ENCODE peak calls at places on chromosomes 16 and 17, in nine cellular contexts. One of them, this sample, is unnamed.

GRCh38 chr17:7846765-7847661 is 7.9 kb upstream of the TMEM88 start:
- DNase-seq in adipocyte: no peak
- DNase-seq in thoracic aorta: no peak
- DNase-seq in sigmoid colon: peak; percentile 69
- DNase-seq in H7: peak; percentile 48
- DNase-seq in tibial nerve: no peak
- DNase-seq in heart left ventricle: peak; percentile 56
- DNase-seq in upper lobe of right lung: peak; percentile 68
- DNase-seq in H1: no peak
- DNase-seq in this sample: no peak

GRCh38 chr17:76744747-76745146 is 6.8 kb downstream of the MFSD11 start:
- DNase-seq in adipocyte: no peak
- DNase-seq in thoracic aorta: no peak
- DNase-seq in sigmoid colon: no peak
- DNase-seq in H7: no peak
- DNase-seq in tibial nerve: no peak
- DNase-seq in heart left ventricle: no peak
- DNase-seq in upper lobe of right lung: no peak
- DNase-seq in H1: no peak
- DNase-seq in this sample: no peak

GRCh38 chr17:2057130-2057713 is 2.3 kb downstream of the HIC1 start:
- DNase-seq in adipocyte: no peak
- DNase-seq in thoracic aorta: no peak
- DNase-seq in sigmoid colon: no peak
- DNase-seq in H7: no peak
- DNase-seq in tibial nerve: no peak
- DNase-seq in heart left ventricle: peak; percentile 68
- DNase-seq in upper lobe of right lung: no peak
- DNase-seq in H1: no peak
- DNase-seq in this sample: no peak

GRCh38 chr16:50271148-50272041 is 5.0 kb downstream of the ADCY7 start:
- DNase-seq in adipocyte: no peak
- DNase-seq in thoracic aorta: no peak
- DNase-seq in sigmoid colon: peak; percentile 58
- DNase-seq in H7: peak; percentile 49
- DNase-seq in tibial nerve: no peak
- DNase-seq in heart left ventricle: peak; percentile 49
- DNase-seq in upper lobe of right lung: no peak
- DNase-seq in H1: no peak
- DNase-seq in this sample: peak; percentile 76

GRCh38 chr16:23512168-23512695 is 1.9 kb upstream of the GGA2 start:
- DNase-seq in adipocyte: no peak
- DNase-seq in thoracic aorta: no peak
- DNase-seq in sigmoid colon: no peak
- DNase-seq in H7: no peak
- DNase-seq in tibial nerve: no peak
- DNase-seq in heart left ventricle: no peak
- DNase-seq in upper lobe of right lung: no peak
- DNase-seq in H1: no peak
- DNase-seq in this sample: no peak

GRCh38 chr16:68645494-68646388 is 631 bp downstream of the CDH3 start:
- DNase-seq in adipocyte: no peak
- DNase-seq in thoracic aorta: no peak
- DNase-seq in sigmoid colon: no peak
- DNase-seq in H7: peak; percentile 89
- DNase-seq in tibial nerve: no peak
- DNase-seq in heart left ventricle: no peak
- DNase-seq in upper lobe of right lung: peak; percentile 67
- DNase-seq in H1: no peak
- DNase-seq in this sample: no peak

GRCh38 chr17:77692571-77693161 is 265.8 kb upstream of the TNRC6C start:
- DNase-seq in adipocyte: no peak
- DNase-seq in thoracic aorta: no peak
- DNase-seq in sigmoid colon: no peak
- DNase-seq in H7: no peak
- DNase-seq in tibial nerve: no peak
- DNase-seq in heart left ventricle: no peak
- DNase-seq in upper lobe of right lung: peak; percentile 42
- DNase-seq in H1: no peak
- DNase-seq in this sample: no peak

GRCh38 chr17:27553019-27553511 is 77.9 kb upstream of the LGALS9 start:
- DNase-seq in adipocyte: no peak
- DNase-seq in thoracic aorta: no peak
- DNase-seq in sigmoid colon: no peak
- DNase-seq in H7: no peak
- DNase-seq in tibial nerve: peak; percentile 24
- DNase-seq in heart left ventricle: no peak
- DNase-seq in upper lobe of right lung: peak; percentile 69
- DNase-seq in H1: no peak
- DNase-seq in this sample: no peak

GRCh38 chr17:74935585-74936469 is at the start of gene OTOP3:
- DNase-seq in adipocyte: peak; percentile 4
- DNase-seq in thoracic aorta: no peak
- DNase-seq in sigmoid colon: no peak
- DNase-seq in H7: peak; percentile 90
- DNase-seq in tibial nerve: no peak
- DNase-seq in heart left ventricle: peak; percentile 40
- DNase-seq in upper lobe of right lung: no peak
- DNase-seq in H1: no peak
- DNase-seq in this sample: no peak

GRCh38 chr16:78289368-78289767 is 189.9 kb downstream of the WWOX start:
- DNase-seq in adipocyte: no peak
- DNase-seq in thoracic aorta: no peak
- DNase-seq in sigmoid colon: no peak
- DNase-seq in H7: no peak
- DNase-seq in tibial nerve: no peak
- DNase-seq in heart left ventricle: no peak
- DNase-seq in upper lobe of right lung: no peak
- DNase-seq in H1: no peak
- DNase-seq in this sample: no peak

GRCh38 chr17:42283241-42284019 is 4.9 kb upstream of the STAT5A start:
- DNase-seq in adipocyte: no peak
- DNase-seq in thoracic aorta: no peak
- DNase-seq in sigmoid colon: peak; percentile 48
- DNase-seq in H7: peak; percentile 19
- DNase-seq in tibial nerve: no peak
- DNase-seq in heart left ventricle: peak; percentile 24
- DNase-seq in upper lobe of right lung: peak; percentile 37
- DNase-seq in H1: no peak
- DNase-seq in this sample: no peak

GRCh38 chr16:71358464-71359031 is at the start of gene CALB2:
- DNase-seq in adipocyte: peak; percentile 85
- DNase-seq in thoracic aorta: no peak
- DNase-seq in sigmoid colon: peak; percentile 77
- DNase-seq in H7: peak; percentile 95
- DNase-seq in tibial nerve: peak; percentile 73
- DNase-seq in heart left ventricle: peak; percentile 78
- DNase-seq in upper lobe of right lung: peak; percentile 83
- DNase-seq in H1: peak; percentile 27
- DNase-seq in this sample: peak; percentile 86

GRCh38 chr16:55915116-55915827 is 40.1 kb upstream of the CES5A start:
- DNase-seq in adipocyte: no peak
- DNase-seq in thoracic aorta: no peak
- DNase-seq in sigmoid colon: no peak
- DNase-seq in H7: no peak
- DNase-seq in tibial nerve: no peak
- DNase-seq in heart left ventricle: no peak
- DNase-seq in upper lobe of right lung: no peak
- DNase-seq in H1: no peak
- DNase-seq in this sample: no peak

GRCh38 chr17:6327007-6327406 is 107.9 kb downstream of the AIPL1 start:
- DNase-seq in adipocyte: no peak
- DNase-seq in thoracic aorta: no peak
- DNase-seq in sigmoid colon: no peak
- DNase-seq in H7: peak; percentile 54
- DNase-seq in tibial nerve: no peak
- DNase-seq in heart left ventricle: peak; percentile 61
- DNase-seq in upper lobe of right lung: no peak
- DNase-seq in H1: no peak
- DNase-seq in this sample: peak; percentile 78

GRCh38 chr17:27751166-27751565 is 49.2 kb downstream of the NOS2 start:
- DNase-seq in adipocyte: no peak
- DNase-seq in thoracic aorta: no peak
- DNase-seq in sigmoid colon: no peak
- DNase-seq in H7: peak; percentile 7
- DNase-seq in tibial nerve: no peak
- DNase-seq in heart left ventricle: no peak
- DNase-seq in upper lobe of right lung: peak; percentile 40
- DNase-seq in H1: no peak
- DNase-seq in this sample: no peak

GRCh38 chr16:51941412-51941811 is 605.5 kb downstream of the TOX3 start:
- DNase-seq in adipocyte: no peak
- DNase-seq in thoracic aorta: no peak
- DNase-seq in sigmoid colon: no peak
- DNase-seq in H7: peak; percentile 13
- DNase-seq in tibial nerve: no peak
- DNase-seq in heart left ventricle: no peak
- DNase-seq in upper lobe of right lung: no peak
- DNase-seq in H1: no peak
- DNase-seq in this sample: no peak

GRCh38 chr16:84266451-84266850 is 26.6 kb upstream of the KCNG4 start:
- DNase-seq in adipocyte: peak; percentile 37
- DNase-seq in thoracic aorta: no peak
- DNase-seq in sigmoid colon: no peak
- DNase-seq in H7: peak; percentile 93
- DNase-seq in tibial nerve: peak; percentile 42
- DNase-seq in heart left ventricle: no peak
- DNase-seq in upper lobe of right lung: no peak
- DNase-seq in H1: no peak
- DNase-seq in this sample: no peak

GRCh38 chr16:28585674-28586073 is 11.2 kb downstream of the SULT1A2 start:
- DNase-seq in adipocyte: no peak
- DNase-seq in thoracic aorta: no peak
- DNase-seq in sigmoid colon: no peak
- DNase-seq in H7: no peak
- DNase-seq in tibial nerve: no peak
- DNase-seq in heart left ventricle: no peak
- DNase-seq in upper lobe of right lung: no peak
- DNase-seq in H1: no peak
- DNase-seq in this sample: no peak

DNA sequence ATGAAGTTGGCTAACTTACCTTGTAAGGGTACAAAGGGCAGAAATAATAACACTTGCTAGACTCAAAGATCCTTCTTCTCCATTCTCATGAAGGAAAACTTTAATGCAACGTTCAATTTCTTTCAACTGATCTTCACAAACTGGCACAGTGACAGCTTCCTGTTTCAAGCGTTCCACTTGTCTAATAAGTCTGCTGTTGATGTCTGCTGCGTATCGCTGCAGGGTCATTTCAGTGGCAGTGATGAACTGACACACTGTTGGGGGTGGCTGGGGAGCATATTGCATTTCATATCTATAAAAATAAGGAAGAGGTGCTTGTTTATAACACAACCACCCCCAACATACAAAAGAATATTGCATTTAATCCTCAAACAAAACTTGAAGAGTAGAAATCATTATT is 33.5 kb upstream of the ARL6IP1 start:
- DNase-seq in adipocyte: no peak
- DNase-seq in thoracic aorta: no peak
- DNase-seq in sigmoid colon: no peak
- DNase-seq in H7: no peak
- DNase-seq in tibial nerve: no peak
- DNase-seq in heart left ventricle: no peak
- DNase-seq in upper lobe of right lung: no peak
- DNase-seq in H1: no peak
- DNase-seq in this sample: no peak
- H3K36me3 ChIP-seq in adipocyte: peaks cover 97% of the 10 kb centered on the region
- H3K36me3 ChIP-seq in thoracic aorta: peaks cover 77% of the 10 kb centered on the region
- H3K36me3 ChIP-seq in sigmoid colon: peaks cover 38% of the 10 kb centered on the region
- H3K36me3 ChIP-seq in H7: peaks cover 47% of the 10 kb centered on the region
- H3K36me3 ChIP-seq in tibial nerve: peaks cover 99% of the 10 kb centered on the region
- H3K36me3 ChIP-seq in heart left ventricle: peaks cover 100% of the 10 kb centered on the region
- H3K36me3 ChIP-seq in upper lobe of right lung: peaks cover 99% of the 10 kb centered on the region
- H3K36me3 ChIP-seq in H1: peaks cover 92% of the 10 kb centered on the region
- H3K36me3 ChIP-seq in this sample: peaks cover 93% of the 10 kb centered on the region

DNA sequence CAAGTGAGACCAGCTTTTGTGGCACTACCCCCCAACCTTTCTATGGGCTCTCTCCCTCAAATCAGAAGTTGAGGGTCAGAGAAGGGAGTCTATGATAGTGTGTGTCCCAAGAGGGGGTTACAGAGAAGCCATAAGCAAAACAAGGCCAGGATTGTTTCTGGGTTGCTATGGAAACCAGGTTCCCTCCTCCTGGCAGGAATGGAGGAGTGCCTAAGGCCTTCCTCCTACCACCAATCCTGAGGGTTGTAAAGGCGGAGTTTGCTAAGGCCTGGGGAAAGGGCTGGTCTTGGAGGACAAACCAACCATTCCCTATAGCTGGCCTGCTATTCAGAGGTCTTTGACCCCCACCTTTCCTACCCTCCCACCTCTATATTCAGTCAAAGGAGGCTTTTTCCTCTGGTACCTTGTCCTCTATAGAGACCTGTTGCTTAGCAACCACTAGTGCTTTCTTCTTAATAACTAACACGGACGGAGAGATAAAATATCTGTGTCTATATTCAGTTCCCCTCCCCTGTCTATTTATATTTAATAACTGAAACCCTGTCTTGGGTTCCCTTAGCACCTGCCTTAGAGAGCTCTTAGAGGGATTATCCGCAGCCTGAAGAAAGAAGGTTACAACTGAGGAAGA is 43.4 kb downstream of the NEUROD2 start:
- DNase-seq in adipocyte: no peak
- DNase-seq in thoracic aorta: no peak
- DNase-seq in sigmoid colon: no peak
- DNase-seq in H7: peak; percentile 91
- DNase-seq in tibial nerve: no peak
- DNase-seq in heart left ventricle: no peak
- DNase-seq in upper lobe of right lung: no peak
- DNase-seq in H1: no peak
- DNase-seq in this sample: no peak
- H3K4me3 ChIP-seq in adipocyte: no peak overlapping the region
- H3K4me3 ChIP-seq in thoracic aorta: no peak overlapping the region
- H3K4me3 ChIP-seq in sigmoid colon: no peak overlapping the region
- H3K4me3 ChIP-seq in H7: no peak overlapping the region
- H3K4me3 ChIP-seq in tibial nerve: no peak overlapping the region
- H3K4me3 ChIP-seq in heart left ventricle: no peak overlapping the region
- H3K4me3 ChIP-seq in upper lobe of right lung: no peak overlapping the region
- H3K4me3 ChIP-seq in H1: peak overlapping the region; percentile 26
- H3K4me3 ChIP-seq in this sample: no peak overlapping the region

GRCh38 chr17:82567286-82567685 is 47.8 kb downstream of the FOXK2 start:
- DNase-seq in adipocyte: no peak
- DNase-seq in thoracic aorta: no peak
- DNase-seq in sigmoid colon: no peak
- DNase-seq in H7: no peak
- DNase-seq in tibial nerve: no peak
- DNase-seq in heart left ventricle: no peak
- DNase-seq in upper lobe of right lung: no peak
- DNase-seq in H1: no peak
- DNase-seq in this sample: no peak
- H3K36me3 ChIP-seq in adipocyte: peaks cover 32% of the 10 kb centered on the region
- H3K36me3 ChIP-seq in thoracic aorta: peaks cover 6% of the 10 kb centered on the region
- H3K36me3 ChIP-seq in sigmoid colon: peaks cover 19% of the 10 kb centered on the region
- H3K36me3 ChIP-seq in H7: peaks cover 31% of the 10 kb centered on the region
- H3K36me3 ChIP-seq in tibial nerve: peaks cover 68% of the 10 kb centered on the region
- H3K36me3 ChIP-seq in heart left ventricle: peaks cover 53% of the 10 kb centered on the region
- H3K36me3 ChIP-seq in upper lobe of right lung: peaks cover 62% of the 10 kb centered on the region
- H3K36me3 ChIP-seq in H1: peaks cover 25% of the 10 kb centered on the region
- H3K36me3 ChIP-seq in this sample: peaks cover 26% of the 10 kb centered on the region

DNA sequence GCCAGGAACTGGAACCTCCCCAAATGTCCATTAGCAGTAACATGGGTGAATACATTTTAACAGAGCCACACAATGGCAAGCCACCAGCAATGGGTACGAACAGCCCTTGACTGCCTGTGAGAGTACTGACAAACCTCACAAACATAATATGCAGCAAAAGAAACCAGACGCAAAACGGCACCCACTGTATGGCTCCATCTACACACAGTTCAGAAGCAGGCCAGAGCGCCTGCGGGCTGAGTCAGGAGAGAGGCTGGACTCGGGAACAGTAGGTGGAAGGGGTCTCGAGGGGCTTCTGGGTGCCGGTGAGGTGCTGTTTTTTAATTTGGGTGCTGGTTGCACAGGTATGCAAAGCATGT is 77.4 kb upstream of the TOB1 start:
- DNase-seq in adipocyte: no peak
- DNase-seq in thoracic aorta: no peak
- DNase-seq in sigmoid colon: peak; percentile 66
- DNase-seq in H7: no peak
- DNase-seq in tibial nerve: no peak
- DNase-seq in heart left ventricle: no peak
- DNase-seq in upper lobe of right lung: peak; percentile 51
- DNase-seq in H1: no peak
- DNase-seq in this sample: no peak
- H3K4me3 ChIP-seq in adipocyte: no peak overlapping the region
- H3K4me3 ChIP-seq in thoracic aorta: peak overlapping the region; percentile 72
- H3K4me3 ChIP-seq in sigmoid colon: no peak overlapping the region
- H3K4me3 ChIP-seq in H7: no peak overlapping the region
- H3K4me3 ChIP-seq in tibial nerve: no peak overlapping the region
- H3K4me3 ChIP-seq in heart left ventricle: no peak overlapping the region
- H3K4me3 ChIP-seq in upper lobe of right lung: no peak overlapping the region
- H3K4me3 ChIP-seq in H1: no peak overlapping the region
- H3K4me3 ChIP-seq in this sample: no peak overlapping the region